ENCODE peak calls at places on chromosome 13, in six cellular contexts. A is pancreas, M is psoas muscle, J is neural progenitor cell, X is ovary, V is tibial nerve. D is an unnamed sample.

GRCh38 chr13:21365574-21365973 is 93.5 kb downstream of the ZDHHC20 start:
- DNase-seq in X (no peak), A (no peak), J (no peak), V (no peak), M (no peak), D (no peak)

GRCh38 chr13:99991806-99992242 is 10.2 kb downstream of the ZIC2 start:
- DNase-seq in J (peak), A (no peak), V (no peak), X (no peak), M (no peak), D (no peak)

GRCh38 chr13:113990321-113990837 is 16.5 kb upstream of the C13orf46 start:
- DNase-seq in V (peak), J (no peak), A (peak), X (no peak), M (no peak), D (no peak)

GRCh38 chr13:108963846-108964600 is 334.6 kb downstream of the MYO16 start:
- DNase-seq in X (no peak), V (no peak), J (no peak), A (no peak), M (no peak), D (no peak)

GRCh38 chr13:49549289-49549688 is 36.1 kb downstream of the RCBTB1 start:
- DNase-seq in X (no peak), M (no peak), J (no peak), A (no peak), V (no peak), D (no peak)

GRCh38 chr13:46059405-46059804 is 6.9 kb upstream of the ZC3H13 start:
- DNase-seq in M (no peak), X (no peak), V (no peak), A (no peak), J (no peak), D (no peak)

GRCh38 chr13:32645854-32646253 is 59.6 kb downstream of the PDS5B start:
- DNase-seq in J (no peak), M (no peak), A (no peak), X (no peak), V (no peak), D (no peak)

GRCh38 chr13:41565221-41565620 is 107.9 kb downstream of the RGCC start:
- DNase-seq in V (no peak), J (no peak), M (no peak), X (no peak), A (no peak), D (no peak)

GRCh38 chr13:59450218-59450617 is 713.5 kb downstream of the DIAPH3 start:
- DNase-seq in J (no peak), M (no peak), A (no peak), V (no peak), X (no peak), D (no peak)

GRCh38 chr13:102904408-102904862 is 58.6 kb downstream of the ERCC5 start:
- DNase-seq in X (no peak), J (no peak), V (no peak), A (no peak), M (no peak), D (no peak)

GRCh38 chr13:101308247-101309013 is 107.9 kb downstream of the NALCN start:
- DNase-seq in J (no peak), A (no peak), V (no peak), X (no peak), M (no peak), D (no peak)

GRCh38 chr13:45473627-45474026 is 8.9 kb downstream of the COG3 start:
- DNase-seq in J (peak), X (no peak), V (no peak), M (no peak), A (no peak), D (no peak)

GRCh38 chr13:73056054-73056962 is 2.5 kb upstream of the KLF5 start:
- DNase-seq in M (no peak), A (no peak), V (no peak), X (no peak), J (peak), D (no peak)

GRCh38 chr13:30366083-30366482 is 56.2 kb upstream of the UBE2L5 start:
- DNase-seq in V (no peak), J (no peak), X (no peak), A (no peak), M (no peak), D (no peak)

GRCh38 chr13:45728759-45729158 is 26.6 kb downstream of the CBY2 start:
- DNase-seq in X (no peak), V (no peak), A (no peak), J (peak), M (no peak), D (no peak)

GRCh38 chr13:111904701-111905608 is 162.0 kb upstream of the SOX1 start:
- DNase-seq in A (no peak), M (no peak), J (no peak), X (no peak), V (no peak), D (peak)

GRCh38 chr13:30690282-30691188 is 44.8 kb upstream of the ALOX5AP start:
- DNase-seq in A (no peak), V (peak), X (peak), M (peak), J (no peak), D (peak)

GRCh38 chr13:28532226-28533048 is 37.5 kb upstream of the FLT1 start:
- DNase-seq in M (peak), J (peak), V (no peak), A (peak), X (no peak), D (peak)

GRCh38 chr13:113930711-113931637 is 42.9 kb downstream of the C13orf46 start:
- DNase-seq in A (no peak), J (no peak), V (peak), X (peak), M (no peak), D (no peak)

GRCh38 chr13:98976941-98977340 is 923 bp downstream of the DOCK9 start:
- DNase-seq in V (no peak), J (no peak), M (no peak), X (no peak), A (no peak), D (no peak)

GRCh38 chr13:110716235-110716505 is 2.7 kb downstream of the ING1 start:
- DNase-seq in A (no peak), X (peak), J (peak), M (peak), V (peak), D (peak)

GRCh38 chr13:29847501-29847983 is 2.9 kb downstream of the UBL3 start:
- DNase-seq in V (no peak), X (peak), A (no peak), J (peak), M (no peak), D (no peak)

GRCh38 chr13:103130681-103131210 is 64.5 kb upstream of the SLC10A2 start:
- DNase-seq in V (no peak), X (no peak), A (no peak), J (no peak), M (no peak), D (no peak)

GRCh38 chr13:114067381-114067885 is 65.0 kb downstream of the RASA3 start:
- DNase-seq in A (no peak), M (no peak), X (no peak), J (no peak), V (peak), D (peak)

GRCh38 chr13:36341718-36342117 is 4.5 kb downstream of the SPART start:
- DNase-seq in J (no peak), A (no peak), M (no peak), V (no peak), X (no peak), D (no peak)
- H3K4me3 ChIP-seq in J (no peak), A (no peak), M (no peak), V (no peak), X (no peak), D (no peak)

GRCh38 chr13:43057653-43058317 is 34.4 kb downstream of the DNAJC15 start:
- DNase-seq in V (no peak), A (no peak), J (peak), X (no peak), M (no peak), D (no peak)
- H3K4me3 ChIP-seq in V (no peak), A (no peak), J (no peak), X (no peak), M (no peak), D (no peak)

DNA sequence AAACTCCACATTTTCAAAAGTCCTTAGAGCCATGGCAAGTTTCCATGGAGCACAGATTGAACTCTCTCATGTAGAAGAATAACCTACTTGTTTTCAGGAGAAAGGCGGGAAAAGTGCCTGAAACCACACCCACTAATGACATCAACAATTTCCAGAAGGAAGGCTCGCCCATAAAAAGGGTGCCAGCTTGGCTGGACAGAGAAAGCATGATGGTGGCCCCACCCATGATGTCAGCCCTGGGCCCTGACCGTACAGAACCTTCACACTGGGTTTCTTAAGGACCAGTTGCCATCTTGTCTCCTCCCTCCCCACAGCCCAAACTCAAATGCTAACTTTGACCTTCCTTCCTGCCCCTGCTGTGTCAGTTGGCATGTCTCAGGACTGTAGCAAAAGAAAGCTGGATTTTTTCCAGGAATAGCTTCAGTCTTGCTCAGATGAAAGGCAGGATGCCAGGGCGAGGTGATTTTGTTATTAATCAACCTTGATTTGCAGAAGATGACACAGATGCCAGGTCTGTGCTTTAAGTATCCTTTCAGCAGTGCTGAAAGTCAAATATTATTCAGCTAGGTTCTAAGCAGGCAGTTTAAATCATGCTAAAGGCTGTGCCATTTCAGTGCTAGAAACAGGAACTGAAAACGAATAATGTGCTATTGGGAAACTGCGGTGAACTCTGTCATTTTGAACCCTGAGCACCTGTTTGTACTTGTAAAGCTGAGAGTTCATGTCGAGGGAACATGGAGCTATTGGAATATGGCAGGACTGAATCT is 89.5 kb upstream of the RFC3 start:
- DNase-seq in M (peak), J (no peak), V (peak), X (no peak), A (no peak), D (peak)
- H3K4me3 ChIP-seq in M (no peak), J (no peak), V (no peak), X (no peak), A (no peak), D (no peak)

DNA sequence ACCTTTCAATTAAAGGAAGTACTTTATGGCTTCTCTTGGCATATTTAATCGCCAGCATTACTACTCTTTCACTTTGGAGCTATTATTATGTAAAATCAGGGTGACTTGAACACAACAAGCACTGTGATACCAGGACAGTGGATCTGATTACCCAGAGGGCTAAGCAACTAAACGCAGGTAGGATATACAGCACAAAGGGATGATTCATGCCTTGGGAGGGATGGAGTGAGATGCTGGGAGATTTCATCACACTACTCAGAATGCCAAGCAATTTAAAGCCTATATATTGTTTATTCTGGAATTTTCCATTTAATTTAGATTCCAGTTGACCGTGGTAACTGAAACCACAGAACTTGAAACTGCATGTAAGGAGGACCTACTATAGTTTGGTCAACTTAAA is 254.0 kb downstream of the GPC5 start:
- DNase-seq in J (no peak), X (no peak), V (no peak), M (no peak), A (no peak), D (no peak)
- H3K4me3 ChIP-seq in J (no peak), X (no peak), V (no peak), M (no peak), A (no peak), D (no peak)

D was measured in heart left ventricle.